ENCODE peak calls at places on chromosomes 13 and 19, in seven cellular contexts. One of them, this sample, is unnamed.

GRCh38 chr19:5237939-5238480 is 102.6 kb downstream of the PTPRS start:
- DNase-seq in mesenchymal stem cell: no peak
- DNase-seq in mesendoderm: no peak
- DNase-seq in trophoblast cell: no peak
- DNase-seq in H1: no peak
- DNase-seq in H9: no peak
- DNase-seq in IMR-90: no peak
- DNase-seq in this sample: no peak

GRCh38 chr13:28231642-28232041 is 93.3 kb downstream of the PAN3 start:
- DNase-seq in mesenchymal stem cell: no peak
- DNase-seq in H1: no peak
- DNase-seq in trophoblast cell: no peak
- DNase-seq in H9: no peak
- DNase-seq in mesendoderm: no peak
- DNase-seq in IMR-90: no peak
- DNase-seq in this sample: no peak

GRCh38 chr13:19998960-19999359 is 40.4 kb downstream of the ZMYM2 start:
- DNase-seq in H9: no peak
- DNase-seq in mesendoderm: no peak
- DNase-seq in trophoblast cell: no peak
- DNase-seq in H1: no peak
- DNase-seq in mesenchymal stem cell: no peak
- DNase-seq in IMR-90: no peak
- DNase-seq in this sample: no peak

GRCh38 chr19:46351241-46352041 is 4.6 kb downstream of the PPP5C start:
- DNase-seq in IMR-90: peak
- DNase-seq in trophoblast cell: peak
- DNase-seq in H1: no peak
- DNase-seq in mesenchymal stem cell: peak
- DNase-seq in H9: no peak
- DNase-seq in mesendoderm: no peak
- DNase-seq in this sample: no peak

GRCh38 chr13:65095118-65095517 is 2135.0 kb downstream of the PCDH9 start:
- DNase-seq in IMR-90: no peak
- DNase-seq in mesendoderm: no peak
- DNase-seq in H1: no peak
- DNase-seq in H9: no peak
- DNase-seq in mesenchymal stem cell: no peak
- DNase-seq in trophoblast cell: no peak
- DNase-seq in this sample: no peak

GRCh38 chr19:35563207-35563829 is at the start of gene ATP4A:
- DNase-seq in mesendoderm: no peak
- DNase-seq in IMR-90: no peak
- DNase-seq in trophoblast cell: no peak
- DNase-seq in H1: no peak
- DNase-seq in H9: no peak
- DNase-seq in mesenchymal stem cell: no peak
- DNase-seq in this sample: no peak

GRCh38 chr13:101545521-101545920 is 93.0 kb downstream of the ITGBL1 start:
- DNase-seq in mesenchymal stem cell: no peak
- DNase-seq in mesendoderm: no peak
- DNase-seq in H1: no peak
- DNase-seq in H9: no peak
- DNase-seq in IMR-90: peak
- DNase-seq in trophoblast cell: no peak
- DNase-seq in this sample: no peak

GRCh38 chr19:46660008-46660517 is 919 bp downstream of the DACT3 start:
- DNase-seq in mesenchymal stem cell: peak
- DNase-seq in H1: no peak
- DNase-seq in H9: peak
- DNase-seq in IMR-90: no peak
- DNase-seq in trophoblast cell: no peak
- DNase-seq in mesendoderm: peak
- DNase-seq in this sample: peak

DNA sequence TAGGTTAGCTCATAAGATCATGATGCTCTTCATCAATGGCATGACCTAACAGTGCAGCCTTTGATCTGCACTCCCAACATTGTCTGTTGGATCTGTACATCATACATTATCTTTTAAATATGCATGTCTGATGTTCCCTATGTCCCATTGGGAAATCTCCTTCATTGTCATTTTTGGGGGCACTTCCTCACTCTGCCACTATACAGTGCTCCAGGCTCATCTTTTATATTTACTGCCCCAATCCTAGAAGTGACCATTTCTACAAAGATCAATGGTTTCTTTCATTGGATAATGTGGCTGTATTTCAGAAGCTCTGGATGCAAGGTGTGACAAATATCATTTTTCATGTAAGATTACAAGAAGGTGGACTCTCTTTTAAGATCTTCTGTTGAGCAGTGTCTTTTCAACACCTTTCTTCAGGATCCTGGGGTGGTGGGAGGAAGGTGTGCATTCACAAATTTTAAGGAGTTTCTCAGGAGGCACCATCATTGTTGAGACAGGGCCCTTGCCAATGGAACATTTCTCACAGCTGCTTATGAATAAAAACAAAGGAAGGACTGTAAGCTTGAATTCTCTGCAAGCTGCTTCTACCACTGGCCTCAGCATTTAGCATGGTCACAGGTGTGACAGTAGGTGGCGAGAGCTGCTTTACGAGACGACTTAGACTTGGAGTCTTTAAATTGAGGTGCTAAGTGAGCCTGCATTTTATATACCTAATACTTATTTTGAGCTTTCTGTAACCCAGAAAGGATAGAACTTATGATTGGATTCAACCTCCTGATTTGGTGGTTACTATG is 403.0 kb downstream of the LMO7 start:
- DNase-seq in H9: peak
- DNase-seq in IMR-90: no peak
- DNase-seq in H1: no peak
- DNase-seq in mesendoderm: peak
- DNase-seq in trophoblast cell: no peak
- DNase-seq in mesenchymal stem cell: no peak
- DNase-seq in this sample: no peak
- H2BK120ac ChIP-seq in H9: no peak
- H2BK120ac ChIP-seq in IMR-90: no peak
- H2BK120ac ChIP-seq in H1: no peak
- H2BK120ac ChIP-seq in mesendoderm: no peak
- H2BK120ac ChIP-seq in trophoblast cell: no peak
- H2BK120ac ChIP-seq in mesenchymal stem cell: no peak
- H2BK120ac ChIP-seq in this sample: no peak

DNA sequence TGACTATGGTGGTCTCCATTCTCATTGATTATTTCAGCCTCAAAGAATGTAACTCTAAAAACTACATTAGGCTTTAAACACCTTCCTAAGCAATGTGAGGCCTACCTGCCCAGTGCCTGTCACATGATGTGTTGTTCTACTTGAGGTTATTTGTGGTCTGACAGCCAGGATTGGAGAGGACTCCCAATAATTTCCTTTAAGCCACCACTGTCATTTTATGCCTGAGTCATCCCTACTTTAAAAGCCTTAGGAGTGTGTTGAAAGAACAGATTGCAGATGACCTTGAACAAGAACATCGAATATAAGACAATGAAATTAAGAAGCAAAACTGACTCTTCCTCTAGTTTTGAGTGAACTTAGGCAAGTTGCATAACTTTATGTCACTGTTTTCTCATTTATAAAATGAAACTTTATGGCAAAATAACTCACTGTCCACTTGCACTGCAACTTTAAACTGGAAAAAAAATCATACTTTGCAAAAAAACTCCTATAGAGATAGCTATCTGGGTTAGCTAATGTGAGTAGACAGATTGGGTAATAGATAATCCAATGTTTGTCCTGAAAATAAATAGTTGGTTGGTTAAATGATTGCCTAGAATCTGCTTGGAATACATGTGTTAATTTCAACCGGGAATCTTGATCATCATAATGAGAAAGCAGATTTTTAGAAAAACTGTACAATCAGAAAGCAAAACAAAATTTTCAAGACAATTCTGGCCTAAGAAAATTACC is 361.2 kb downstream of the SUCLA2 start:
- DNase-seq in trophoblast cell: no peak
- DNase-seq in H9: no peak
- DNase-seq in mesenchymal stem cell: peak
- DNase-seq in IMR-90: no peak
- DNase-seq in H1: no peak
- DNase-seq in mesendoderm: no peak
- DNase-seq in this sample: no peak
- H2BK120ac ChIP-seq in trophoblast cell: no peak
- H2BK120ac ChIP-seq in H9: no peak
- H2BK120ac ChIP-seq in mesenchymal stem cell: no peak
- H2BK120ac ChIP-seq in IMR-90: no peak
- H2BK120ac ChIP-seq in H1: no peak
- H2BK120ac ChIP-seq in mesendoderm: no peak
- H2BK120ac ChIP-seq in this sample: no peak

DNA sequence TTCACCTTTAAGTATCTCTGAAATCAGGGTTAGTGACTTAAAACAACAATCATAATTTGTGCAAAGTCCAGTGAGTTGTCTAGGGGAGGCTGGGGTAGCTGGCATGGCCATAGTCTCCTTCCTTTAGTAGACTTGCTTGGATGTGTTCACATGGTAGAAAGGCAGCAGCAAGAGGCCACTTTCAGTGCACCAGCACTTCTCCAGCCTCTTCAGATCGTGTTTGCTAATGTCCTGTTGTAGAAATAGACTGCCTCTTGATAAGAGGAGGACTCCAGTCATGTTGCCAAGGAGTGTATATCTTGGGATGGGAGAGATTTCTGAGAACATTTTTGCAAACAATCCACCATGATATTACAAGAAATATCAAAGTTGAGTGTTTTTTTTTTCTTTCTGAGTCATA is 22.9 kb downstream of the WDFY2 start:
- DNase-seq in mesendoderm: no peak
- DNase-seq in trophoblast cell: no peak
- DNase-seq in H1: no peak
- DNase-seq in mesenchymal stem cell: no peak
- DNase-seq in H9: no peak
- DNase-seq in IMR-90: no peak
- DNase-seq in this sample: no peak
- H2BK120ac ChIP-seq in mesendoderm: no peak
- H2BK120ac ChIP-seq in trophoblast cell: no peak
- H2BK120ac ChIP-seq in H1: no peak
- H2BK120ac ChIP-seq in mesenchymal stem cell: no peak
- H2BK120ac ChIP-seq in H9: no peak
- H2BK120ac ChIP-seq in IMR-90: no peak
- H2BK120ac ChIP-seq in this sample: no peak

GRCh38 chr13:48602296-48603040 is 51.3 kb upstream of the CYSLTR2 start:
- DNase-seq in mesenchymal stem cell: no peak
- DNase-seq in IMR-90: no peak
- DNase-seq in trophoblast cell: peak
- DNase-seq in H9: no peak
- DNase-seq in mesendoderm: no peak
- DNase-seq in H1: no peak
- DNase-seq in this sample: no peak
- H2BK120ac ChIP-seq in mesenchymal stem cell: no peak
- H2BK120ac ChIP-seq in IMR-90: no peak
- H2BK120ac ChIP-seq in trophoblast cell: no peak
- H2BK120ac ChIP-seq in H9: no peak
- H2BK120ac ChIP-seq in mesendoderm: no peak
- H2BK120ac ChIP-seq in H1: peak
- H2BK120ac ChIP-seq in this sample: no peak

GRCh38 chr19:1936916-1937610 is 3.9 kb upstream of the CSNK1G2 start:
- DNase-seq in H1: no peak
- DNase-seq in mesendoderm: no peak
- DNase-seq in trophoblast cell: peak
- DNase-seq in H9: no peak
- DNase-seq in IMR-90: no peak
- DNase-seq in mesenchymal stem cell: no peak
- DNase-seq in this sample: no peak
- H2BK120ac ChIP-seq in H1: no peak
- H2BK120ac ChIP-seq in mesendoderm: no peak
- H2BK120ac ChIP-seq in trophoblast cell: no peak
- H2BK120ac ChIP-seq in H9: no peak
- H2BK120ac ChIP-seq in IMR-90: no peak
- H2BK120ac ChIP-seq in mesenchymal stem cell: no peak
- H2BK120ac ChIP-seq in this sample: no peak

GRCh38 chr19:15125232-15126067 is 18.2 kb downstream of the SYDE1 start:
- DNase-seq in IMR-90: peak
- DNase-seq in trophoblast cell: peak
- DNase-seq in H9: peak
- DNase-seq in mesenchymal stem cell: peak
- DNase-seq in H1: peak
- DNase-seq in mesendoderm: peak
- DNase-seq in this sample: peak

GRCh38 chr19:15123900-15124299 is 16.7 kb downstream of the SYDE1 start:
- DNase-seq in trophoblast cell: no peak
- DNase-seq in H1: no peak
- DNase-seq in mesenchymal stem cell: no peak
- DNase-seq in IMR-90: no peak
- DNase-seq in mesendoderm: no peak
- DNase-seq in H9: no peak
- DNase-seq in this sample: no peak

GRCh38 chr19:15128162-15128770 is 21.1 kb downstream of the SYDE1 start:
- DNase-seq in mesendoderm: no peak
- DNase-seq in IMR-90: peak
- DNase-seq in H1: no peak
- DNase-seq in trophoblast cell: no peak
- DNase-seq in H9: no peak
- DNase-seq in mesenchymal stem cell: no peak
- DNase-seq in this sample: no peak

GRCh38 chr19:15124572-15125231 is 17.5 kb downstream of the SYDE1 start:
- DNase-seq in mesenchymal stem cell: peak
- DNase-seq in H9: no peak
- DNase-seq in IMR-90: no peak
- DNase-seq in trophoblast cell: no peak
- DNase-seq in mesendoderm: no peak
- DNase-seq in H1: no peak
- DNase-seq in this sample: no peak

DNA sequence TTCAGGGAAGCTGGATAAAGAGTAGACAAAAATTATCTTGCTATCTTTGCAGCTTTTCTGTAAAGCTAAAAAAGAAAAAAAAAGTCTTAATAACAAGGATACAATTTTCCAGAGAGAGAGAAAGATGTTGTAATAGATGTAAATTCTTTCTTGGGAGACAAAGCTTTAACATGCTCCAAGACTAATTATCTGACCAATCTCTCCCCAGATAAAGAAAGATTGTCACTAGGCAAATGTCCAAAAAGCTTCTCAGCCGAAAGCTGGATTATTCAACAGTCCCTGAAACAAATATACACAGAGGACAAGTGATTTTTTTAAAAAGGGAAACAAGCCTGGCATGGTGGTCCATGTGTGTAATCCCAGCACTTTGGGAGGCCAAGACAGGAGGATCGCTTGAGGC is 19.3 kb downstream of the SYDE1 start:
- DNase-seq in H9: no peak
- DNase-seq in IMR-90: no peak
- DNase-seq in mesendoderm: no peak
- DNase-seq in mesenchymal stem cell: peak
- DNase-seq in H1: no peak
- DNase-seq in trophoblast cell: no peak
- DNase-seq in this sample: no peak
- H2BK120ac ChIP-seq in H9: no peak
- H2BK120ac ChIP-seq in IMR-90: no peak
- H2BK120ac ChIP-seq in mesendoderm: no peak
- H2BK120ac ChIP-seq in mesenchymal stem cell: no peak
- H2BK120ac ChIP-seq in H1: no peak
- H2BK120ac ChIP-seq in trophoblast cell: no peak
- H2BK120ac ChIP-seq in this sample: no peak

This sample was measured in neuronal stem cell.